ENCODE peak calls at places on chromosomes 11 and 22, in four cellular contexts. D is IMR-90, F is H1, K is mesendoderm. T is an unnamed sample.

GRCh38 chr22:35804421-35804820 is 86.7 kb downstream of the APOL5 start:
- DNase-seq in D (no peak), F (no peak), K (no peak), T (no peak)

GRCh38 chr11:129853508-129854228 is 38.0 kb downstream of the TMEM45B start:
- DNase-seq in D (peak), F (no peak), K (no peak), T (no peak)

GRCh38 chr11:109071712-109072524 is 350.1 kb upstream of the C11orf87 start:
- DNase-seq in D (peak), F (no peak), K (no peak), T (no peak)

GRCh38 chr22:32355760-32356159 is 1.9 kb upstream of the RFPL3 start:
- DNase-seq in D (no peak), F (no peak), K (peak), T (no peak)

GRCh38 chr11:75474240-75474639 is 41.2 kb upstream of the KLHL35 start:
- DNase-seq in D (peak), F (no peak), K (no peak), T (no peak)

GRCh38 chr22:41782316-41782715 is 18.2 kb upstream of the CCDC134 start:
- DNase-seq in D (no peak), F (no peak), K (no peak), T (no peak)

GRCh38 chr11:109048098-109048497 is 373.9 kb upstream of the C11orf87 start:
- DNase-seq in D (peak), F (no peak), K (no peak), T (no peak)

GRCh38 chr22:23068096-23068831 is 2.1 kb upstream of the GNAZ start:
- DNase-seq in D (no peak), F (no peak), K (no peak), T (peak)

GRCh38 chr11:76839326-76839725 is 21.4 kb upstream of the ACER3 start:
- DNase-seq in D (no peak), F (no peak), K (no peak), T (no peak)

GRCh38 chr11:117929568-117930207 is 486 bp upstream of the TMPRSS13 start:
- DNase-seq in D (no peak), F (no peak), K (peak), T (no peak)

GRCh38 chr22:47591709-47592108 is 829.3 kb downstream of the TBC1D22A start:
- DNase-seq in D (no peak), F (no peak), K (no peak), T (no peak)

GRCh38 chr11:111733655-111734088 is 32.5 kb downstream of the PPP2R1B start:
- DNase-seq in D (no peak), F (no peak), K (no peak), T (no peak)

GRCh38 chr22:48250937-48251530 is 1488.6 kb downstream of the TBC1D22A start:
- DNase-seq in D (no peak), F (no peak), K (no peak), T (no peak)

GRCh38 chr22:33785283-33785991 is 134.8 kb downstream of the LARGE1 start:
- DNase-seq in D (peak), F (no peak), K (no peak), T (no peak)

GRCh38 chr22:40263191-40263590 is 83.1 kb upstream of the ADSL start:
- DNase-seq in D (no peak), F (no peak), K (peak), T (no peak)

GRCh38 chr22:40261783-40262182 is 84.1 kb downstream of the TNRC6B start:
- DNase-seq in D (no peak), F (no peak), K (no peak), T (no peak)

GRCh38 chr22:40258463-40259046 is 80.8 kb downstream of the TNRC6B start:
- DNase-seq in D (peak), F (no peak), K (no peak), T (no peak)

GRCh38 chr22:40256501-40256900 is 78.8 kb downstream of the TNRC6B start:
- DNase-seq in D (no peak), F (no peak), K (no peak), T (no peak)

GRCh38 chr22:40257979-40258378 is 80.3 kb downstream of the TNRC6B start:
- DNase-seq in D (peak), F (no peak), K (no peak), T (no peak)
- H3K56ac ChIP-seq in D (no peak), F (no peak), K (no peak), T (no peak)

GRCh38 chr11:119567667-119568582 is 145.0 kb upstream of the THY1 start:
- DNase-seq in D (peak), F (no peak), K (peak), T (no peak)

GRCh38 chr11:119571311-119571710 is 148.3 kb upstream of the THY1 start:
- DNase-seq in D (no peak), F (no peak), K (no peak), T (peak)

GRCh38 chr11:119578466-119579220 is 150.4 kb downstream of the NECTIN1 start:
- DNase-seq in D (no peak), F (no peak), K (no peak), T (no peak)

GRCh38 chr11:119572481-119573424 is 149.8 kb upstream of the THY1 start:
- DNase-seq in D (no peak), F (no peak), K (no peak), T (peak)

DNA sequence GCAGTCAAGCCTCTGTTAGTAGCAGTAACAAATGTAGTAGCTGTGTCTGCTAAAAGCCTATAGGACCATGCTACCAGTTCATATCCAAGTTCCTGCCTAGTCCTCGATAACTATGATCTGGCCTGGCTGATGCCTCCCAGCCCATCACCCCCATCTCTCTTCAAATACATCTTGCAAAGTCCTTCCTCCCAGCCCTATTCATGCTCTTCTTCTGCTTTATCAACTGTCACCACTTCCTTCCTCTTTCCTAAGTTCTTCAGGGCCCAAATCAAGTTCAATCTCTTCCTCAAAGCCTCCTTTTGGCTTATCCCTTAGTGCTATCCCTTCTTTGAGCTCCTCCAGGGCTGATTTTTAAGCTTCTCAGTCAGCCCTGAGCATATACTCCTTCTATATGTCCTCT is 150.9 kb upstream of the THY1 start:
- DNase-seq in D (no peak), F (no peak), K (no peak), T (peak)
- H4K8ac ChIP-seq in D (no peak), F (no peak), K (no peak), T (no peak)

DNA sequence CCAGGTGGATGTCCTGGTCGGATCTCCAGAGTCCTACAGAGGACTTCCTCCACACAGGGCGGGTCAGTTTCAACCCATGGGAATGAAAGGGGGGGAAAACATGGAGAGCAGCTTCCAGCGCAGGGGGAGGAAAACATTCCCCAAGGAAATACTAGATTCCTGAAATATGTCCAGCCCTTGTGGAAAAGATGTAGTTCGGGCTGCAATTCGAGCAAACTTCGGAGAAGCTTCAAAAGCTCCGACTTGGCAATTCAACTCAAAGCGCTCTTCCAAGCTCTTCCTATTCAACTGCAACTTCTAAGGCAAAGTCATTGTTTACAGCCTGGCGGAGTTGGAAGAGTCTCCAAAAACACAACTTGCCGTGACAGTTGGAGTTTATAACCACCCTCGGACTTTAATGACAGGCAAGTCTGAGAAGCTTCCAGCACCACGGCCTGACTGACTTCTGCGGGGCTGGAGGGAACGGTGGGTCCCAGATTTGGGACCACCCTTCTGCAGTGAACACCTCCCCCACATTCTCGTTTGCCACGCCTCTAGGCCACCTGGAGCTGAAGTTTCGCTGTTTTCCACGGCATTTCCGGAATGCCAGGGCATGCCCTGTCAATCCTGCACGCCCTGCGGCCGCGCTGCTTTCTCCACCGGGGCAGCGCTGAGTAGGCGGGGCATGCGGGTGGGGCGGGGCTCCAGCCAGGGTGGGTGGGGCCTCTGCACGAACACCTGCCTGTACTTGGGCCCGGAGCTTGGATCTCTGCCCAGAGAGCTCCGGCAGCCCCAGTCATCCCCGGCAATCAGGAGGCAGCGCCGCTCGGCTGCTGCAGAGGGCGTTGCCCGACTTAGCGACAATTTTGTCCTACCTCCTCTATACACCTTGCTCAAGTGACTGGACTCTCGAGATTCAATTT is 49.0 kb upstream of the BIRC3 start:
- DNase-seq in D (peak), F (peak), K (peak), T (peak)
- H3K27ac ChIP-seq in D (peak), F (no peak), K (no peak), T (no peak)

GRCh38 chr11:6911378-6911777 is 9.4 kb upstream of the OR2D3 start:
- DNase-seq in D (no peak), F (no peak), K (no peak), T (no peak)
- H3K56ac ChIP-seq in D (no peak), F (no peak), K (no peak), T (no peak)

DNA sequence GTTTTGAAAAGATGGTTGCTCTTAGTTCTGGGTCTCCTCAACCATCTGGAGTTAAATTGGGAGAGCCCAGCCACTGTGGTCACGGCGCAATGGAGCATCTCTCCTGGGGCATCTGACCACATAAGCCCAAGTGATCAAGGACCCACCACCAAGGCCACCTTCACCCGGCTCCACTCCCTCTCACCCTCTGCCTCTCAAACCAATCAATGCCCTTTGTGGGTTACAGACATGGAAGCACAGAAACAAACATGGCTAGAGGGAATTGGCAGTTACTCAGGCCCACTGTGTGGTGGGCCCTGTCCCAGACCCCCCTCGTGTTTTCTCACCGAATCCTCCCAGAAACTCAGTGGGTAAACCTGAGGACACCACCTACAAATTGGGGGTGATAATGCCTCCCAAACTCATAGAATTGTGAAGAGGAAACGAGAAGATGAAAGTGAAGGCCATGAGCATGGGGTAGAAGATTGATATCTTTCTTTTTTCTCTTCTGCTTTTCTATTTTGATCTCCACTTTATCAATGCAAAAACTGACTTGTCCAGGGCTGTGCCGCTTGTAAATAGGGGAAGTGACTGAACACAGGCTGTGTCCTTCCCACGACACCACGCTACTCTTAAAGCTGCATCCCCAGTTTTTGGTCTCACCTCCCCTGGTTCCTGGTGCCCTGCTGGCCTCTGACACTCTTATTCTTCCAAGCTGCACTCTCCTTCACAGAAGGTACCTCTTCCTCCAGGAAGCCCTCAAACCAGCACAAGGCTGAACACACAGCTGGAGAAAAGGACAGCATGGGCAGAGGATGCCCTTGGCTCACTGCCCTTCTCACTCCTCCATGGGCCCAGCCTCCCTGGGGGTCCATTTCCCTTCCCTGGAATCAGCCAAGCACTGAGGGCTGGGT is 52.0 kb downstream of the IRAG1 start:
- DNase-seq in D (no peak), F (no peak), K (no peak), T (no peak)
- H4K8ac ChIP-seq in D (peak), F (no peak), K (no peak), T (no peak)

DNA sequence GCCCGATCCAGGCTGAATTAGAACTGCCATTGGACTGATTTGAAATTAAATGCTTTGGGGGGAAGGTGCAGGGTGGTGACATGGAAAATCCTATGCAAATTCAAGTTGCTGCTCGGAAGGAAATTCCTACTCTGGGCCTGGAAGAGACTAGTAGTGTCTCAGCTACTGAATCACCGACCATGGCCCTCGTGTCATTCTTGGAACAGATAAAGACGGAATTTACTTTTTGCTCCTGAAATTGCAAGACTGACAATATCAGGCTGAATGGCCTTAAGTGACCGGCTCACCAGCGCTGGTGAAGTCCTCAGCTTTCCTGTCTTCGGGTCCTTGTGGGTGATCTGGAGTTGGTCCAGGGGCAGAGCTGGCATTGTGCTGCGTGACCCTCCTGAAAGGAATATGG is 6.1 kb downstream of the ASCC2 start:
- DNase-seq in D (no peak), F (no peak), K (no peak), T (no peak)
- H3K27ac ChIP-seq in D (no peak), F (no peak), K (no peak), T (no peak)

DNA sequence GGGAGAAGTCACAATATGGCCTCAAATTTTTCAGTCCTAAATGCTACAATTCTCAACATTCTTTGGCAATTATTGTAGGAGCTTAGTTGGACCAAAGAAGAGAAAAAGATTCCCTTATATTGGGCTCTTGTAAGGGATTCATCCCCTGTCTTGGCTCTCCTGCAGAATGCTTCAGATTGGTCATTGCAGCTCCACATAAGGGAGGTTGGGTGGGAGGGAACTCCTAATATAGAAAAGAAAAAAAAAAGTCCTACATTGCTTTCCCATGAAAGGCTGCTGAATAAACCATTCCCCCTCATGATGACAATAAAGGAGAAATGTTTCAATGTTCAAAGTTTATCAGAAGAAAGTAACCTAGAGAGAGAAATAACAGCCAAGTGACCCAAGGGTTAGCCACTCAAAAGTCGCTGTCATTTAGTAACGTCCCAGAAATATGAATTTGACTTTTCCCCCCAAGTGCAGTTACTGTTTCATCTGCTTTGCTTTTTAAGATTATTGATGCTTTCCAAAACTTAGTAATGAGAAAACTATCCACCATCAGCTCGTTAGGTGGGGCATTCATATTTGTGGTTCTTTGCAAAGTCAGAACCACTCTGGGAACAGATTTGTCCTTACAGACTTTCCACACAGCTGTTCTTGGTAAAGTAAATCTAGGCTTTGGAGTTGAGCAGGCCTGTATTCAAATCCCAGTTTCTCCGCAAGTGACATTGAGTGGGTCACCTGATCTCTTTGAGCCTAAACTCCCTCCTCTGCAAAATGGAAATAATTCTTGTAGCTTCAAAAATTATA is 5.0 kb upstream of the SLC1A2 start:
- DNase-seq in D (peak), F (no peak), K (no peak), T (no peak)
- H3K56ac ChIP-seq in D (no peak), F (no peak), K (no peak), T (no peak)

GRCh38 chr22:19855504-19856409 is 1.1 kb upstream of the GNB1L start:
- DNase-seq in D (peak), F (no peak), K (peak), T (peak)
- H4K8ac ChIP-seq in D (peak), F (peak), K (no peak), T (no peak)

GRCh38 chr11:70804174-70804855 is 406.0 kb downstream of the CTTN start:
- DNase-seq in D (no peak), F (no peak), K (no peak), T (no peak)

GRCh38 chr11:70807195-70807543 is 408.8 kb downstream of the CTTN start:
- DNase-seq in D (no peak), F (no peak), K (no peak), T (no peak)

GRCh38 chr11:70805971-70806370 is 407.6 kb downstream of the CTTN start:
- DNase-seq in D (no peak), F (no peak), K (no peak), T (no peak)

GRCh38 chr11:70806461-70807194 is 408.3 kb downstream of the CTTN start:
- DNase-seq in D (no peak), F (no peak), K (no peak), T (no peak)

GRCh38 chr11:70805243-70805642 is 406.9 kb downstream of the CTTN start:
- DNase-seq in D (no peak), F (no peak), K (no peak), T (no peak)
- H3K27ac ChIP-seq in D (no peak), F (no peak), K (no peak), T (no peak)